ENCODE peak calls at places on chromosome 11, in seven cellular contexts. N, H, W, R, S, J and Z are unnamed samples.

GRCh38 chr11:32785262-32785661 is 9.2 kb downstream of the CCDC73 start:
- DNase-seq in N (no peak), H (no peak), W (no peak), R (no peak), S (no peak), J (no peak), Z (no peak)

GRCh38 chr11:32911413-32911812 is 18.8 kb downstream of the QSER1 start:
- DNase-seq in N (no peak), H (no peak), W (no peak), R (no peak), S (no peak), J (no peak), Z (no peak)

GRCh38 chr11:3124821-3125220 is 40.3 kb downstream of the OSBPL5 start:
- DNase-seq in N (no peak), H (no peak), W (peak), R (no peak), S (peak), J (no peak), Z (no peak)

GRCh38 chr11:1267441-1268100 is 41.9 kb downstream of the TOLLIP start:
- DNase-seq in N (no peak), H (no peak), W (no peak), R (no peak), S (no peak), J (no peak), Z (no peak)

GRCh38 chr11:45405916-45406670 is 120.0 kb upstream of the SYT13 start:
- DNase-seq in N (peak), H (peak), W (no peak), R (no peak), S (no peak), J (no peak), Z (no peak)

GRCh38 chr11:43282607-43283440 is 29.0 kb upstream of the API5 start:
- DNase-seq in N (peak), H (peak), W (no peak), R (peak), S (peak), J (no peak), Z (peak)

GRCh38 chr11:94183886-94184264 is 55.2 kb downstream of the PANX1 start:
- DNase-seq in N (peak), H (peak), W (no peak), R (peak), S (peak), J (no peak), Z (no peak)

GRCh38 chr11:14386895-14387480 is 28.0 kb upstream of the RRAS2 start:
- DNase-seq in N (peak), H (peak), W (peak), R (peak), S (no peak), J (no peak), Z (no peak)

GRCh38 chr11:59199546-59200420 is 12.9 kb downstream of the MPEG1 start:
- DNase-seq in N (no peak), H (no peak), W (no peak), R (no peak), S (no peak), J (no peak), Z (no peak)

GRCh38 chr11:58577441-58578135 is 1.3 kb upstream of the ZFP91 start:
- DNase-seq in N (peak), H (peak), W (peak), R (peak), S (peak), J (peak), Z (no peak)

GRCh38 chr11:20451568-20451967 is 64.1 kb downstream of the PRMT3 start:
- DNase-seq in N (no peak), H (peak), W (no peak), R (no peak), S (no peak), J (no peak), Z (no peak)

GRCh38 chr11:81497202-81497804 is 1236.4 kb downstream of the FAM181B start:
- DNase-seq in N (peak), H (peak), W (no peak), R (peak), S (no peak), J (peak), Z (no peak)
- TF ChIP-seq CTCF in N (peak), H (peak), W (peak), R (peak), S (peak), J (peak), Z (peak)

GRCh38 chr11:133929401-133930052 is 27.2 kb downstream of the IGSF9B start:
- DNase-seq in N (no peak), H (no peak), W (no peak), R (no peak), S (peak), J (no peak), Z (no peak)

GRCh38 chr11:133931449-133932060 is 25.2 kb downstream of the IGSF9B start:
- DNase-seq in N (no peak), H (no peak), W (no peak), R (no peak), S (peak), J (no peak), Z (no peak)

GRCh38 chr11:133928628-133929059 is 28.1 kb downstream of the IGSF9B start:
- DNase-seq in N (no peak), H (no peak), W (no peak), R (no peak), S (peak), J (no peak), Z (no peak)

GRCh38 chr11:133930053-133930766 is 26.6 kb downstream of the IGSF9B start:
- DNase-seq in N (no peak), H (no peak), W (no peak), R (no peak), S (peak), J (no peak), Z (no peak)

GRCh38 chr11:133930767-133931448 is 25.9 kb downstream of the IGSF9B start:
- DNase-seq in N (no peak), H (peak), W (no peak), R (no peak), S (peak), J (no peak), Z (no peak)
- TF ChIP-seq CTCF in N (peak), H (peak), W (no peak), R (peak), S (peak), J (no peak), Z (no peak)

GRCh38 chr11:6437993-6438392 is 2.8 kb downstream of the HPX start:
- DNase-seq in N (no peak), H (no peak), W (no peak), R (no peak), S (no peak), J (no peak), Z (no peak)

GRCh38 chr11:6440906-6441358 is at the start of gene HPX:
- DNase-seq in N (no peak), H (no peak), W (no peak), R (no peak), S (no peak), J (no peak), Z (no peak)

GRCh38 chr11:6437423-6437822 is 3.4 kb downstream of the HPX start:
- DNase-seq in N (no peak), H (no peak), W (no peak), R (no peak), S (no peak), J (no peak), Z (no peak)

GRCh38 chr11:6442441-6442840 is 1.7 kb upstream of the HPX start:
- DNase-seq in N (no peak), H (no peak), W (no peak), R (no peak), S (no peak), J (no peak), Z (no peak)

DNA sequence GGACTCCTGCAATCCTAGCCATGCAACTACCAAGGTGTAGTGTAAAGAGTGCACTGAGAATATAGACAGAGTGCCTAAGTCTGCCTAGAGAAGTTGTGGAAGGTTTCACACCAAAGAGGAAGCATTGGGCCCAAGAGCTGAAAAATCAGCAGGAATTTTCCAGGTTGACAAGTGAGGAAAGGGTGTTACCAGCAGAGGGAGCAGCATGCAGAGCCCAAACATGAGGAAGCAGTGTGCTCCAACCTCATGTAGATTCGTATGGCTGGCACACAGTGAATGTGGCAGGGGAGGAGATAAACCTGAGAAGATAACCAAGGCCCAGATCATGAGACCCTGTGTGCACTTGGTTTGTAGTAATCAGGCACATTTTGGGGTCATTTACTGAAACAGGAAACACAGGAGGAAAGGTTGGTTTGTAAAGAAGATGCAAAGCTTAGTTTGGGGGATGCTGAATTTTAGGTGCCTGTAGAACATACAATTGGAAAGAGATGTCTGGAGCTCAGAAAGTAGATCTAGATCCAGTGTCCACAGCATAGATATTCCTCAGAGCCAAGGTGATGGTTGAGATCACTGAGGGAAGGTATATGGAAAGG is 1.7 kb downstream of the HPX start:
- DNase-seq in N (peak), H (peak), W (no peak), R (no peak), S (no peak), J (no peak), Z (no peak)
- TF ChIP-seq CTCF in N (peak), H (peak), W (peak), R (peak), S (peak), J (peak), Z (peak)

GRCh38 chr11:125110996-125111340 is 458 bp downstream of the TMEM218 start:
- DNase-seq in N (peak), H (peak), W (no peak), R (no peak), S (no peak), J (no peak), Z (no peak)
- TF ChIP-seq CTCF in N (no peak), H (no peak), W (no peak), R (no peak), S (no peak), J (no peak), Z (no peak)

DNA sequence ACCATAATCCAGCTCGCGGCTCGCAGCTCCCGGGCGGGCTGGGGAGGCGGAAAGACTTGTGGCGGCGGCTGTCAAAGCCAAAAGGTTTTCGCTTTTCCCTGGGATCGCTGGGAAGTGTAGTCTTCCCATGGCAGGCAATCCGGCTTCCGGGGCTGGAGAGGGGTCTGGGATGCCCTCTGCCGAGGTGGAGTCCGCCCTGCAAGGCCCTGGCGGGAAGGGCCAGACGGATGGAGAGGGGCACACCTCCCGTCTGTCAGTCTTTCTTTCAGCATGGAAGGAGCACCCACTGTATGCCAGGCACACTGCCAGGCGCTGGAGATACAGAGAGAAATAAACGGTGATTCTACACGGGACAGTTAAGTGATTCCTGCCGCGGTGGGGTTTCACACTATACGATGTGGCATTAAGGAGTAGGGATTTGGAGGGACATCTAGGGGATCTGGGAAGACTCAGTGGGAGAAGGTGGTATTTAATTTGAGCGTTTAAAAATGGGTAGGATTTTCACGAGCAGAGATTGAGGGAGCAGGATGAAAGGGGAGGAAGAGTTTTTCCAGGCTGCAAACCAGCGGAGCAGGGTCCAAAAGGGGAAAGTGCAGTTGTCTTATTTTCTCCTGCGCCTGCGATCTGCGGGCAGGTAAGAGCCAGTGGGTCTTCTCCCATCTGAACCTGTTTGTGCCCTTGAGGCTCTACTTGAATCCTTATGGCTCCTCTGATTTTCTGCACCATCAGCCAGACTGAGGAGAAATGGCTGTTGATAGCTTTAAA is at the start of gene BACE1:
- DNase-seq in N (peak), H (peak), W (peak), R (no peak), S (no peak), J (no peak), Z (peak)
- TF ChIP-seq CTCF in N (peak), H (peak), W (peak), R (no peak), S (peak), J (peak), Z (peak)

DNA sequence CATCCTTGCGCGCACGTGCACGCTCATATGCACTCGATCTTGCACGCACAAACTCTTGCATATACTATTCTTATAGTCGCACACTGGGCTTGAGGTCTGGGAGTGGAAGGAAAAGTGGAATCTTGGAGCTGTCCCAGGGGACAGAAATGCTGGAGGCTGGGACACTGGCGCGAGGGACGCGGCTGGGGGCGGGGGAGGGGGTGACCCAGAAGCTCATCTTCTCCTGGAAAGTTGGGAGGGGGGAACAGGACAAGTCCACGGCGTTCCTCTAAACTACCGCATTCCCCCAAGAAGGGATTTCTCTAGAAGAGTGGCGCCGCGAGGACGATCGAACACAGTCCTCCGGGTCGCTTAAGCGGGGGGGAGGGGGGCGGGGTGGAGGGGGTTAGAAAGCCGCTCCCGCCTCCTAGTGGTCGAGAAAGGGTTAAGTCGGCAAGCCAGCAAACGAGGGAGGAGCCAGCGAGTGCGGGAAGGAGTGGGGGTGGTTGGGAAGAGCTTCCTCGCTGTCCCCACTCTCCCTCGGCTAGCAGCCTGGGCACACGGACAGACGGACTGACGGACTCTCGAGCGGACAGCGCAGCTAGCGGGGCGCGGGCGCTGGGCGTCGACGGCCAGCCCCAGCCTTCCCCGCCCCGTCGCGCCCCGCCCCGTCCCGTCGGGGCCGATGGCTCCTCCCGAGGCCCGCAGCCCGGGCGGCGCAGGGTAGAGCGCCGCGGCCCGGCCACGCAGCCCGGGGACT is at the start of gene RTN4RL2:
- DNase-seq in N (peak), H (peak), W (peak), R (no peak), S (peak), J (no peak), Z (peak)
- TF ChIP-seq CTCF in N (peak), H (peak), W (no peak), R (peak), S (no peak), J (no peak), Z (peak)

DNA sequence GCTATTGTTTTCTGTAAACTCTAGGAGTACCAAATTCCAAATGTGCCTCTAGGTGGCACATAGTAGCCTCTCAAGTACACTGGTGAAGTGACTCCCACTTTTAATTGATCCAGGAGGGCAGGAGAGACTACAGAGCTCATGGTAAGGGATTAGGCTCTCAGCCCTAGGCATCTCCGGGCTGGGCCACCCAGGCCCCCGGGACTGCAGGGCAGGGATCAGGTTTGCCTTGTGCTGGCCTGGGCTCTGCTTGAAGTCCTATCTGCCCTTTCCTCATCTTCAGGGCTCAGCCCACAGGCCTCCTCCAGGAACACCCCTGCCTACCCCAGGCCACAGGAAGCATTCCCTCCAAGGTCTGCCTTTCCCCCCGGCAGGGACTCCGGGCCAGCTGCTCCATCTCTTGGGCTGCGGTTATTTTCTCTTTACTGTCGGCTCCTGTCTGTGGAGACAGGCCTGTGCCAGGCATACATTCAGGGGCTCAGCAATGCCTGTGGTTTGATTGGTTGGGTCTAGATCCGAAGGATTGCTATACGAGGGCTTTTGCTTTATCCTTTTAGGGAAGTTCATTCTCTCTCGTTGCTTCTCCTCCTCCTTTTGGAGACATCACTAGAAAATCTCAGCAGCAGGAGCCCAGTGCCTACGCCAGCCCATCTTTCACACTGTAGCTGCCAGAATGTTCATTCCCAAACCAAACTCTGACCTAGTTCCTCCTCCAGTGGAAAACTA is 32.8 kb downstream of the PARVA start:
- DNase-seq in N (no peak), H (peak), W (no peak), R (no peak), S (no peak), J (no peak), Z (no peak)
- TF ChIP-seq CTCF in N (peak), H (peak), W (no peak), R (no peak), S (no peak), J (peak), Z (peak)

GRCh38 chr11:100827934-100828661 is 141.0 kb downstream of the ARHGAP42 start:
- DNase-seq in N (peak), H (peak), W (no peak), R (no peak), S (no peak), J (no peak), Z (no peak)
- TF ChIP-seq CTCF in N (peak), H (peak), W (no peak), R (peak), S (no peak), J (peak), Z (no peak)